ENCODE peak calls at places on chromosomes 1 and 21, in six cellular contexts. H is GM12878, F is HepG2, U is H1, K is K562, V is SK-N-SH. Z is an unnamed sample.

GRCh38 chr1:7044471-7044805 is 259.2 kb downstream of the CAMTA1 start:
- DNase-seq in H (no peak), F (no peak), U (no peak), K (no peak), V (no peak), Z (no peak)

GRCh38 chr1:31073044-31073443 is 7.5 kb upstream of the PUM1 start:
- DNase-seq in H (no peak), F (no peak), U (no peak), K (no peak), V (no peak), Z (no peak)

GRCh38 chr1:210363119-210363518 is 34.4 kb downstream of the HHAT start:
- DNase-seq in H (no peak), F (no peak), U (no peak), K (no peak), V (no peak), Z (no peak)

GRCh38 chr1:222815367-222815765 is 527 bp downstream of the DISP1 start:
- DNase-seq in H (no peak), F (no peak), U (no peak), K (peak; percentile 24), V (peak; percentile 69), Z (no peak)

GRCh38 chr1:174398246-174398645 is 49.5 kb upstream of the GPR52 start:
- DNase-seq in H (no peak), F (no peak), U (no peak), K (no peak), V (no peak), Z (no peak)

GRCh38 chr21:36337099-36337509 is 17.1 kb downstream of the MORC3 start:
- DNase-seq in H (no peak), F (no peak), U (no peak), K (peak; percentile 45), V (no peak), Z (no peak)

GRCh38 chr1:31586376-31587327 is 10.3 kb downstream of the TINAGL1 start:
- DNase-seq in H (no peak), F (no peak), U (no peak), K (no peak), V (no peak), Z (no peak)

GRCh38 chr1:10852486-10852885 is 56.0 kb upstream of the CASZ1 start:
- DNase-seq in H (no peak), F (no peak), U (no peak), K (no peak), V (no peak), Z (no peak)

GRCh38 chr1:1173061-1173792 is 453 bp upstream of the TTLL10 start:
- DNase-seq in H (no peak), F (no peak), U (no peak), K (peak; percentile 11), V (no peak), Z (no peak)

GRCh38 chr1:212447478-212447877 is 14.8 kb downstream of the NENF start:
- DNase-seq in H (no peak), F (no peak), U (no peak), K (no peak), V (no peak), Z (no peak)

GRCh38 chr21:45998871-45999580 is 17.5 kb downstream of the COL6A1 start:
- DNase-seq in H (no peak), F (no peak), U (no peak), K (no peak), V (no peak), Z (no peak)

GRCh38 chr1:218209351-218209861 is 75.7 kb upstream of the RRP15 start:
- DNase-seq in H (no peak), F (no peak), U (no peak), K (no peak), V (no peak), Z (peak; percentile 86)

GRCh38 chr1:43708006-43708412 is 673 bp downstream of the ST3GAL3 start:
- DNase-seq in H (no peak), F (no peak), U (peak; percentile 19), K (no peak), V (no peak), Z (no peak)

GRCh38 chr1:63622847-63623566 is 29.8 kb downstream of the PGM1 start:
- DNase-seq in H (peak; percentile 3), F (no peak), U (no peak), K (no peak), V (no peak), Z (no peak)

GRCh38 chr1:53617382-53618217 is 121.4 kb downstream of the GLIS1 start:
- DNase-seq in H (no peak), F (no peak), U (no peak), K (no peak), V (no peak), Z (no peak)

GRCh38 chr1:153973478-153973877 is 4.0 kb downstream of the JTB start:
- DNase-seq in H (no peak), F (no peak), U (no peak), K (no peak), V (no peak), Z (no peak)
- TF ChIP-seq POLR2AphosphoS5 in H (no peak), F (peak; percentile 44), U (peak; percentile 7), K (peak; percentile 57), V (no peak), Z (no peak)

GRCh38 chr1:204578867-204579664 is 62.9 kb downstream of the MDM4 start:
- DNase-seq in H (peak; percentile 65), F (no peak), U (no peak), K (no peak), V (no peak), Z (no peak)
- H3K4me3 ChIP-seq in H (peak overlapping the region; percentile 52), F (no peak overlapping the region), U (peak overlapping the region; percentile 3), K (no peak overlapping the region), V (no peak overlapping the region), Z (no peak overlapping the region)

GRCh38 chr1:20215716-20216115 is 29.4 kb upstream of the PLA2G2C start:
- DNase-seq in H (no peak), F (no peak), U (no peak), K (no peak), V (no peak), Z (no peak)
- TF ChIP-seq SIN3A in H (no peak), F (no peak), U (no peak), K (no peak), V (no peak), Z (no peak)

GRCh38 chr1:89605692-89606091 is 27.2 kb upstream of the LRRC8C start:
- DNase-seq in H (no peak), F (peak; percentile 75), U (no peak), K (no peak), V (no peak), Z (no peak)
- TF ChIP-seq POLR2AphosphoS5 in H (no peak), F (no peak), U (no peak), K (no peak), V (no peak), Z (no peak)

GRCh38 chr1:3677411-3677944 is 25.2 kb downstream of the TP73 start:
- DNase-seq in H (no peak), F (no peak), U (no peak), K (no peak), V (no peak), Z (no peak)
- H3K4me3 ChIP-seq in H (peak overlapping the region; percentile 31), F (no peak overlapping the region), U (no peak overlapping the region), K (no peak overlapping the region), V (no peak overlapping the region), Z (no peak overlapping the region)

GRCh38 chr1:184542291-184542690 is 155.5 kb downstream of the C1orf21 start:
- DNase-seq in H (no peak), F (no peak), U (no peak), K (no peak), V (no peak), Z (no peak)

GRCh38 chr1:184541537-184542152 is 154.8 kb downstream of the C1orf21 start:
- DNase-seq in H (no peak), F (no peak), U (no peak), K (no peak), V (no peak), Z (no peak)

DNA sequence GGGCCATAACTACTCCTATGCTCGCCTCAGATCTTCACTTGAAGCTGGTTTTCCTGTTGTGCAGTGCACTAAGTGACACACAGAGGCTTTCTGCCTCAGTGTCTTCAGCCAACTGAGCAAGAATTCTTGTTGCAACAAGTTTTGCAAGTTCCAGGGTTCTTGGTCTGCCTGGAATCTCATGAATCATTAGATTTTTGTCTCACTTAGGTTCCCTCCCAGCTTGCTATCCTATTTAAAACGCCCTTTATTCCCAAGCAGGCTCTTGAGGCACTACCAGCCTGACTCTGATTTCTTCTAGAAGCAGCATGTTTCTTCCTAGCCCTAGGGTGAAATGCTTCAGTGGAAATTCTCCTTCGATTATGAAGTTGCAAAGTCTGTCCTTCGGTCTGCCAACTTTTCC is 158.8 kb downstream of the C1orf21 start:
- DNase-seq in H (no peak), F (no peak), U (no peak), K (no peak), V (no peak), Z (no peak)
- TF ChIP-seq SIN3A in H (no peak), F (no peak), U (no peak), K (no peak), V (no peak), Z (no peak)

GRCh38 chr1:37714689-37715088 is 22.4 kb downstream of the CDCA8 start:
- DNase-seq in H (no peak), F (no peak), U (no peak), K (no peak), V (no peak), Z (no peak)
- TF ChIP-seq POLR2AphosphoS5 in H (no peak), F (no peak), U (no peak), K (no peak), V (no peak), Z (no peak)

DNA sequence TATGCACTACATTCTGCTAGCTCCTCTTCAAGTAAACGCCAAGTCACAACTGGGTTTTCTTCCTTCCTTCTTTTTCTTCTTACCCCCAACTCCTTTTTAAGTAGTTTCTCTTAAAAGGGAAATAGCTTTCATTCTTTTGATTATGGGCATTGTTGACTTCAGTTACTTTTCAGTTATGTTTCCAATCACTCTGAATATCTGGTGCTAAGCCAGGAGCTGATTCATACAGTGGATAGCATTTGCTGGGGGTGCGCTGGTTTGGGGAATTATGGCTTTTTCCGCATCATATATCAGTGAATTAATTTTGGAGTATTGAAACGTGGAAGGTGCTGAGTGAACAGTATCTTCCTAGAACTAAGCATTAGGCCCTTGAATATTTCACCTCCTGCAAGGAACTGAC is 38.5 kb upstream of the GPR88 start:
- DNase-seq in H (no peak), F (no peak), U (no peak), K (no peak), V (no peak), Z (no peak)
- H3K4me3 ChIP-seq in H (no peak overlapping the region), F (no peak overlapping the region), U (no peak overlapping the region), K (no peak overlapping the region), V (no peak overlapping the region), Z (no peak overlapping the region)